ENCODE peak calls at places on chromosomes 16 and 17, in six cellular contexts. F, M, K, I, C and H are unnamed samples.

GRCh38 chr17:74201250-74201649 is 2.2 kb upstream of the RPL38 start:
- DNase-seq in M (no peak), I (no peak), C (no peak), F (peak), K (no peak), H (no peak)

GRCh38 chr16:29126057-29126494 is 141.2 kb downstream of the LAT start:
- DNase-seq in M (no peak), C (no peak), I (no peak), F (peak), K (no peak), H (no peak)

GRCh38 chr16:21197115-21197514 is 14.3 kb downstream of the ZP2 start:
- DNase-seq in K (no peak), F (no peak), C (no peak), M (no peak), I (no peak), H (no peak)

GRCh38 chr16:525520-526180 is 1.9 kb upstream of the CAPN15 start:
- DNase-seq in M (peak), C (no peak), K (no peak), I (no peak), F (peak), H (peak)

GRCh38 chr17:57372156-57372555 is 115.8 kb downstream of the MSI2 start:
- DNase-seq in K (no peak), C (peak), I (no peak), M (no peak), F (no peak), H (peak)

GRCh38 chr16:12680531-12680930 is 123.2 kb downstream of the CPPED1 start:
- DNase-seq in C (no peak), I (no peak), F (no peak), M (no peak), K (no peak), H (no peak)

GRCh38 chr17:64399071-64399766 is 8.6 kb upstream of the PECAM1 start:
- DNase-seq in K (no peak), M (no peak), I (no peak), F (no peak), C (no peak), H (no peak)

GRCh38 chr17:29930399-29931010 is 477 bp upstream of the SSH2 start:
- DNase-seq in C (peak), I (peak), M (no peak), K (no peak), F (peak), H (no peak)

GRCh38 chr17:2138318-2138717 is 83.4 kb downstream of the HIC1 start:
- DNase-seq in I (no peak), C (no peak), K (peak), F (peak), M (peak), H (no peak)

GRCh38 chr17:78132086-78132676 is 1.6 kb downstream of the TMC8 start:
- DNase-seq in M (no peak), F (peak), C (no peak), K (no peak), I (peak), H (no peak)

GRCh38 chr17:7886227-7887037 is 2.2 kb upstream of the CHD3 start:
- DNase-seq in M (no peak), F (peak), C (no peak), I (peak), K (peak), H (peak)

GRCh38 chr17:58314706-58315015 is 13.9 kb downstream of the TSPOAP1 start:
- DNase-seq in C (no peak), F (no peak), K (peak), M (no peak), I (peak), H (no peak)

GRCh38 chr16:47613251-47613650 is 152.1 kb downstream of the PHKB start:
- DNase-seq in I (no peak), C (no peak), F (no peak), K (no peak), M (no peak), H (no peak)

GRCh38 chr17:31392856-31393748 is 1.6 kb downstream of the RAB11FIP4 start:
- DNase-seq in F (no peak), C (no peak), K (no peak), M (no peak), I (peak), H (no peak)

GRCh38 chr17:36088559-36089376 is 1.2 kb downstream of the CCL3 start:
- DNase-seq in F (no peak), C (no peak), K (no peak), M (no peak), I (no peak), H (no peak)

GRCh38 chr16:4330277-4330882 is 14.5 kb downstream of the GLIS2 start:
- DNase-seq in F (peak), K (peak), M (no peak), C (peak), I (peak), H (peak)

GRCh38 chr16:4329354-4329775 is 13.5 kb downstream of the GLIS2 start:
- DNase-seq in C (no peak), F (no peak), I (no peak), M (no peak), K (no peak), H (no peak)

GRCh38 chr16:4328580-4329353 is 12.9 kb downstream of the GLIS2 start:
- DNase-seq in F (no peak), K (peak), M (no peak), I (no peak), C (no peak), H (no peak)

GRCh38 chr16:4327386-4327781 is 11.5 kb downstream of the GLIS2 start:
- DNase-seq in F (no peak), I (peak), C (no peak), K (peak), M (no peak), H (no peak)

DNA sequence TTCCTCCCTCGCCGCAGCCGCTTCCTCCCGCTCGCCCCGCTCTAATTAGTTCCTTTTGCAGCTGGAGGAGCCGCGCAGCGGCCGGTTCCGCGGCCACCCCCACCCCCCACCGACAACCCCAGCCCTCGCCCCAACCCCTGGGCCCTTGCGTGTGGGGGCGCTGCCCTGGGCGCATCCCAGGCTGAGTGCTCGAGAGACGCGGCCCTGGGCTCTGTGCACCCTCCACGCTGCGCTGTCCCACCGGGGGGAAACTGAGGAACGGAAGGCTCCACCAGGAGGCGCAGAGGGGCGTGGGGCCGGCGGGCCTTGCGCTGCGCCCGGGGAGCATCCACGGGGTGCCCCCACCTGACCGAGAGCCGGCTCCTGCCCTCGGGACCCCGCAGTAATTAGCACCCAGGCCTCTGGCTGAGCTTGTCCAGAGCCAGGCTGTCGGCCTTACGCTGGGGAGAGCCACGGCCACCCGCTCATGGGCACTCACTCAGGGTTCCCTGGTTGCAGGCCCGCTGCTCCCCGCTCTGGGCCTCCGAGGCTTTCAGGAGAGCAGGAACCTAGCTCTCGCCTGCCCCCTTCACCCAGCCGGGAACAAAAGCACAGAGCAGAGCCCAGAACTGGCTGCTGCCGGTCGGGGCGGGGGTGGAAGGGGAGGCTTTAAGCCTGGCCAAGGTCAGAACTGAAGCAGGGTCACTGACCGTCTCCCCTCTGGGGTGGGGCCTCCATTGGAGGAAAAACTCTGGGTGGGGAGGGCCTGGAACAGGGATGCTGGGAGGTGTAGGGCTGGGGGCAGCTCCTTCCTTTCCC is 12.1 kb downstream of the GLIS2 start:
- DNase-seq in K (peak), M (no peak), F (peak), I (peak), C (peak), H (no peak)
- TF ChIP-seq CHD2 in K (peak), M (no peak), F (no peak), I (no peak), C (no peak), H (no peak)

GRCh38 chr16:56352351-56353053 is 72.8 kb downstream of the AMFR start:
- DNase-seq in C (no peak), F (no peak), K (no peak), I (no peak), M (no peak), H (no peak)
- TF ChIP-seq EP300 in C (no peak), F (no peak), K (no peak), I (no peak), M (no peak), H (no peak)

GRCh38 chr16:86808863-86809444 is 230.6 kb downstream of the FOXL1 start:
- DNase-seq in C (no peak), M (no peak), F (no peak), I (no peak), K (no peak), H (no peak)

GRCh38 chr16:86809458-86809955 is 231.2 kb downstream of the FOXL1 start:
- DNase-seq in M (no peak), K (no peak), I (no peak), C (no peak), F (no peak), H (peak)

GRCh38 chr16:86806838-86807351 is 228.5 kb downstream of the FOXL1 start:
- DNase-seq in C (no peak), M (no peak), F (no peak), I (peak), K (no peak), H (no peak)

GRCh38 chr16:86812363-86812970 is 234.1 kb downstream of the FOXL1 start:
- DNase-seq in C (no peak), K (no peak), F (no peak), M (no peak), I (no peak), H (no peak)

DNA sequence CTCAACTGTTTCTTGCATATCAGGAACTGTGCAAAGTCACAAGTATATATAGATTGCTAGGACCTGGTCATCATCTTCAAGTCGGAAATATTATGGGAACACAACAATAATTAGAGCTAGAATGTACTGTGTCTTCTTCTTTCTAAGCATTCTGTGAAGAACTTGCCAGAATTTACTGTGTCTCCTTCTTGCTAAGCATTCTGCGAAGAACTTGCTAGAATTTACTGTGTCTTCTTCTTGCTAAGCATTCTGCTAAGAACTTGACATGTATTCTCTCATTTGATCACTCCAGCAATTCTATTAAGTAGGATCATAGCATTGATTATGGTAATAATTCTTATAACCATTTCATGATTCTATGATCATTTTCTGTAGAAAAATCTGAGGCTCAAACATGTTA is 231.7 kb downstream of the FOXL1 start:
- DNase-seq in M (no peak), F (no peak), I (no peak), C (no peak), K (no peak), H (no peak)
- TF ChIP-seq CHD2 in M (no peak), F (no peak), I (no peak), C (no peak), K (no peak), H (no peak)

DNA sequence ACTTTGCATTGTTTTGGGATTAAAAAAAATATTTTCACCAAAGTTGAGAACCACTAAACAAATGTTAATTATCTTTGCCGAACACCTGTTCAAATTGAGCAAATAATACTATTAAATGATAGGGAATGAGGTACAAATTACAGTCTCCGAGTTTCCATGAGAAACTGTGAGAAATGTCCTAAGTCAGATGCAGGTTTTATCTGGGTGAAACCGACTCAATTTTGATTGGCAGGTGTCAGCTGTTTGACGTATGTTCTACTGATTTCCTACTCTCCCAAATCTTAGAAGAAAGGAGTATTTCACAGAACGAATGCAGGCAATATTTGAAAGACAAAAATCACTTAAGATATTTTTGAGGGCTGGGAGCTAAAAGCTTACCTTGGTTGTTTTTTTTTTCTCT is 622.0 kb upstream of the GOT2 start:
- DNase-seq in M (no peak), K (no peak), C (no peak), I (no peak), F (peak), H (no peak)
- TF ChIP-seq EP300 in M (no peak), K (no peak), C (no peak), I (no peak), F (no peak), H (no peak)

GRCh38 chr17:75632428-75632827 is 806 bp upstream of the SMIM5 start:
- DNase-seq in K (no peak), I (no peak), M (no peak), C (no peak), F (no peak), H (no peak)

GRCh38 chr17:75632863-75633483 is at the start of gene SMIM5:
- DNase-seq in K (peak), I (peak), M (no peak), C (peak), F (peak), H (peak)

GRCh38 chr17:75634376-75634740 is 1.1 kb downstream of the SMIM5 start:
- DNase-seq in F (no peak), I (no peak), K (peak), M (no peak), C (no peak), H (no peak)

GRCh38 chr17:75634754-75635609 is 1.7 kb downstream of the SMIM5 start:
- DNase-seq in C (no peak), I (peak), M (no peak), F (no peak), K (no peak), H (no peak)

GRCh38 chr17:75633484-75634375 is 496 bp downstream of the SMIM5 start:
- DNase-seq in I (peak), F (peak), M (no peak), K (peak), C (peak), H (peak)
- TF ChIP-seq CHD2 in I (no peak), F (no peak), M (no peak), K (no peak), C (no peak), H (no peak)

GRCh38 chr16:79099701-79100100 is 500.8 kb downstream of the MAF start:
- DNase-seq in F (no peak), I (no peak), M (no peak), K (no peak), C (no peak), H (no peak)

GRCh38 chr16:79097090-79097489 is 503.4 kb downstream of the MAF start:
- DNase-seq in K (no peak), M (no peak), C (no peak), I (no peak), F (no peak), H (no peak)

GRCh38 chr16:79097781-79098180 is 502.8 kb downstream of the MAF start:
- DNase-seq in K (no peak), I (no peak), F (no peak), C (no peak), M (no peak), H (no peak)

GRCh38 chr16:79098897-79099296 is 501.6 kb downstream of the MAF start:
- DNase-seq in I (no peak), M (no peak), C (no peak), K (no peak), F (no peak), H (no peak)

GRCh38 chr16:79100456-79100855 is 500.1 kb downstream of the MAF start:
- DNase-seq in M (no peak), F (no peak), C (no peak), K (no peak), I (no peak), H (no peak)
- TF ChIP-seq EP300 in M (no peak), F (no peak), C (no peak), K (no peak), I (no peak), H (no peak)

GRCh38 chr17:72191901-72192300 is 71.1 kb downstream of the SOX9 start:
- DNase-seq in C (no peak), K (no peak), I (no peak), M (no peak), F (no peak), H (no peak)
- TF ChIP-seq CHD2 in C (no peak), K (no peak), I (no peak), M (no peak), F (no peak), H (no peak)

DNA sequence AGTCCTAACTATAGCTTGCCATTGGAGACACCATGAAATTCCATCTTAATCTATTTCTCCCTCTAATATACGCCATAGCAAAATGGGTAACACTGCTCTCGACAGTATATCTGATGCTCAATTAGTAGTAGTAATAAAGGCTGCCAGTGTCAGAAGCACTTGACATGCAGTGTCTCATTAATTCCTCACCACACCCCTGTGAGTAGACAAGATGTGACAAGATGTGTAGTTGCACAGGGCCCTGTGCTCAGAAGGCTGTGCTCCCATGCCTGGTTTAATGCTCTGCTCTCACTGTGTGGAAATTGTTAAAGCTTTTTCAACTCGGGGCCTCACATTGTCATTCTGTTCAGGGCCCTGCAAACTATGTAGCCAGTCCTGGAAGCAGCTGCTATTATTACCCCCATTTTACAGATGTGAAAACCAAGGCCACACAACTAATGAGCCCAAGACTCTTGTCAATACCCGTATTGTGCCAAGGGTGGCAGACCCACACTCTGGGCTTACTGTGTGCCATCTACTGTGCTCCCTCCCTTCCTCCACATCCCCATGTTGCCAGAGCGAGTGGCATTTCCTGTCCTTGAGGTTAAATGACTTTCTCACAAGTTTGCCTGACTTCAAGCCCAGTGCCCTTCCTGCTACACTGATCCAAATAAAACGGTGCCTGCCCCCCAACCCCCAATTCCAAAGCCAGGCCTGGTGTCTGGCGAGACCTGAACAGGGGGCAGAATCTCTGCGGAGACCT is 287.3 kb upstream of the CCL2 start:
- DNase-seq in I (no peak), K (no peak), C (no peak), F (no peak), M (no peak), H (no peak)
- TF ChIP-seq EP300 in I (no peak), K (no peak), C (no peak), F (no peak), M (no peak), H (no peak)

DNA sequence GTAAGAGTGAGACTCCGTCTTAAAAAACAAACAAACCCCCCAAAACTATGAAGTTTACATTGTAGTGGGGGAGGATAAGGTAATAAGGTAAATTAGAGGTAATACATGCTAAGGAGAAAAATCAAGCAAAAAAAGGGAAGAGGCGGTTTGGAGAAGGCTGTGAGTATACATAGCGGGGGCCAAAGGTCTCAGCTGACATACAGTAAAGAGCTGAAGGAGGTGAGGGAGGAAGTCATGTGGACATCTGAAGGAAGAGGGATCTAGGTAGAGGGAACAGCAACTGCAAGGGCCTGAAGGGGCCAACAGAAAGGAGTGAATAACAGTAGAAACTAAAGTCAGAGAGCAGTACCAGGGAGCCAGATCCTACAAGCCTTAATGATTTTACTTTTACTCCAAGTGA is 3.7 kb upstream of the MSL1 start:
- DNase-seq in M (no peak), K (no peak), F (no peak), C (no peak), I (no peak), H (no peak)
- TF ChIP-seq CHD2 in M (no peak), K (no peak), F (no peak), C (no peak), I (no peak), H (no peak)

DNA sequence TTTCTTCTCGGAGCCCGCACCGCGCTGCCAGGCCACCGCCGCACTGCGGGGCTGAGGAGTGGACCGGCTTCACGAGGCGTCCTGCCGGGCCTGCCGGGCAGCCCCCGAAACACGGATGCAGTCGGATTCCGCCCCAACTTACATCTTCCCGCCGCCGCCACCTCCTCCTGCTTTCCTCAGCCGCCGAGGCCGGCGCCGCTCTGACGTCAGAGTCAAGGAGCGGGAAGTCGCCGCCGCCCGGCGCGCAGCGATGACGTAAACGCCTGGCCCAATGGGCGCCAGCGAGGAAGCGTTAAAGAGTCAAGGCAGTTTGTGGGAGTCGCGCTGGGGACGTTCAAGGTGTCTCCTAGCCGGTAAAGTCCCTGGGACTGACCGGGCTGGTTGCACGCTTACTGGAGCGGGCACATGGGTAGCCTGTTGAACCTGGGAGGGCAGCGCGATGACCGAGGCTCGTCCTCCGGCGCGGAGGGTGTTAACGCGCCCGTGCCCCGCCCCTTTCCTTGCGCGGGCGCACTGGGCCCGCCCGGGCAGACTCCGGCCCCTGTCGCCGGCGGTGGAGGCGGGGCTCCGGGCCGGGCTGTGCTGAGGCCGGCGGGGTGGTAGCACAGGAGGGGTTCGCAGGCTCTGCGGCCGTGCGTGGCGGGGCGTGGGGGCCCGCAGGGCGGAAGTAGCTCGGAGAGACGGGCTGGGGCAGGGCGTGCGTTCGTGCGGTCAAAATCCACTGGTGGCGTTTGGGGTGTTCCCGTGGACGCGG is at the start of gene RNPS1:
- DNase-seq in F (peak), K (peak), M (peak), I (peak), C (peak), H (peak)
- TF ChIP-seq EP300 in F (peak), K (no peak), M (no peak), I (no peak), C (no peak), H (no peak)